ENCODE peak calls at places on chromosomes 13 and 19, in six cellular contexts. M, W, Z, K, G and E are unnamed samples.

GRCh38 chr19:51317968-51318367 is 6.5 kb downstream of the IGLON5 start:
- DNase-seq in Z (no peak), M (no peak), W (no peak), G (no peak), K (no peak), E (no peak)

GRCh38 chr13:52085416-52085815 is 43.5 kb downstream of the NEK5 start:
- DNase-seq in G (no peak), W (no peak), Z (no peak), M (no peak), K (no peak), E (no peak)

GRCh38 chr19:46714523-46715106 is 2.3 kb downstream of the PRKD2 start:
- DNase-seq in Z (peak; percentile 30), K (peak; percentile 75), M (no peak), G (no peak), W (no peak), E (no peak)

GRCh38 chr13:112812306-112813034 is 122.6 kb downstream of the ATP11A start:
- DNase-seq in G (no peak), W (no peak), Z (no peak), K (no peak), M (no peak), E (no peak)

GRCh38 chr19:50387176-50387867 is 3.2 kb downstream of the POLD1 start:
- DNase-seq in K (no peak), W (no peak), M (no peak), Z (no peak), G (no peak), E (no peak)

GRCh38 chr19:5286465-5287029 is 54.1 kb downstream of the PTPRS start:
- DNase-seq in G (no peak), W (no peak), Z (no peak), M (no peak), K (no peak), E (no peak)

GRCh38 chr19:49912965-49913685 is 15.9 kb upstream of the ATF5 start:
- DNase-seq in W (no peak), K (no peak), M (no peak), Z (no peak), G (no peak), E (no peak)

GRCh38 chr19:33350538-33351309 is 22.8 kb upstream of the CEBPG start:
- DNase-seq in M (no peak), Z (no peak), K (no peak), G (no peak), W (no peak), E (no peak)

GRCh38 chr13:96090240-96091101 is 564 bp downstream of the HS6ST3 start:
- DNase-seq in W (no peak), M (no peak), G (no peak), K (no peak), Z (no peak), E (peak; percentile 77)

GRCh38 chr13:98797456-98797855 is 45.0 kb upstream of the SLC15A1 start:
- DNase-seq in W (no peak), M (no peak), G (no peak), Z (no peak), K (no peak), E (no peak)

GRCh38 chr13:47000166-47000565 is 103.3 kb upstream of the HTR2A start:
- DNase-seq in G (no peak), W (no peak), Z (no peak), M (no peak), K (no peak), E (no peak)

GRCh38 chr13:113951246-113951999 is 22.5 kb downstream of the C13orf46 start:
- DNase-seq in K (peak; percentile 31), G (no peak), M (peak; percentile 83), Z (peak; percentile 63), W (peak; percentile 88), E (peak; percentile 85)

GRCh38 chr19:39498262-39499081 is at the start of gene DLL3:
- DNase-seq in G (no peak), W (no peak), M (no peak), K (no peak), Z (no peak), E (peak; percentile 57)

GRCh38 chr13:107799001-107799400 is 416.3 kb downstream of the LIG4 start:
- DNase-seq in G (no peak), W (no peak), K (no peak), M (no peak), Z (no peak), E (no peak)

GRCh38 chr13:97030705-97031452 is 36.6 kb upstream of the OXGR1 start:
- DNase-seq in K (no peak), W (no peak), Z (peak; percentile 7), M (no peak), G (no peak), E (no peak)

GRCh38 chr19:55209430-55210119 is at the start of gene PTPRH:
- DNase-seq in W (no peak), K (no peak), M (no peak), G (no peak), Z (no peak), E (no peak)

GRCh38 chr13:72820156-72820897 is 38.4 kb downstream of the PIBF1 start:
- DNase-seq in M (no peak), K (no peak), W (no peak), Z (no peak), G (no peak), E (no peak)

GRCh38 chr13:94431569-94431968 is 47.9 kb downstream of the DCT start:
- DNase-seq in Z (no peak), W (no peak), G (no peak), M (no peak), K (no peak), E (no peak)

GRCh38 chr19:32767951-32768679 is 48.5 kb downstream of the TDRD12 start:
- DNase-seq in M (no peak), G (no peak), W (no peak), Z (no peak), K (no peak), E (no peak)

GRCh38 chr13:30388401-30389283 is 33.7 kb upstream of the UBE2L5 start:
- DNase-seq in M (no peak), Z (no peak), K (no peak), G (no peak), W (no peak), E (no peak)

GRCh38 chr19:51647318-51647717 is 693 bp upstream of the SIGLEC14 start:
- DNase-seq in G (no peak), W (no peak), K (no peak), M (no peak), Z (no peak), E (no peak)

GRCh38 chr13:44516771-44517170 is 59.4 kb downstream of the TSC22D1 start:
- DNase-seq in G (no peak), W (no peak), M (no peak), Z (no peak), K (no peak), E (no peak)

GRCh38 chr13:44920013-44920412 is 69.3 kb downstream of the NUFIP1 start:
- DNase-seq in Z (no peak), W (no peak), K (no peak), M (no peak), G (peak; percentile 80), E (no peak)

GRCh38 chr13:25371158-25371557 is 616 bp upstream of the ATP8A2 start:
- DNase-seq in G (no peak), W (no peak), K (no peak), M (no peak), Z (no peak), E (no peak)

GRCh38 chr19:5326986-5327623 is 13.5 kb downstream of the PTPRS start:
- DNase-seq in M (no peak), W (no peak), Z (no peak), G (no peak), K (no peak), E (no peak)

GRCh38 chr19:19423322-19423721 is 17.8 kb downstream of the GATAD2A start:
- DNase-seq in G (no peak), W (no peak), Z (no peak), K (no peak), M (no peak), E (no peak)
- H3K4me1 ChIP-seq in G (peaks cover 61% of the 10 kb centered on the region), W (peaks cover 14% of the 10 kb centered on the region), Z (no peaks in the 10 kb centered on the region), K (peaks cover 63% of the 10 kb centered on the region), M (peaks cover 39% of the 10 kb centered on the region), E (no peaks in the 10 kb centered on the region)

DNA sequence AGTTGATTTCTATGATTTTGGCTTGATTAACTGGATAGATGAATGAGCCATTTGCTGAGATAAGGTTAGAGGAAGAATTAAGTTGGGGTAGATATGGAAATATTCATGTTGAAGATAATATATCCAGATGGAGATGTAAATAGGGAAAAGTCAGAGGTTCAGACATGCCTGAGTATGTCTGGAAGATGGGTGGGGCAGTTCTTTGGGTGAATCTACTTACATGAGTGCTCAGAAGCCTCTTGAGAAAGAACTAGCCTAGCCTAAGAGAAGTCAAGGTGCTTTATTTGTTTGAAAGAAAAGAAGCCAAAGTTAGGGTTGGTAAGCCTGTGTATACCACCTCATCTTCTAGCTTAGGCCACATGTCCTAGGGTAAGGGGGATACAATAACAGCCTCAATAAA is 133.6 kb downstream of the NDFIP2 start:
- DNase-seq in G (no peak), Z (no peak), W (no peak), M (no peak), K (no peak), E (no peak)
- H3K4me1 ChIP-seq in G (no peaks in the 10 kb centered on the region), Z (no peaks in the 10 kb centered on the region), W (no peaks in the 10 kb centered on the region), M (no peaks in the 10 kb centered on the region), K (no peaks in the 10 kb centered on the region), E (no peaks in the 10 kb centered on the region)

DNA sequence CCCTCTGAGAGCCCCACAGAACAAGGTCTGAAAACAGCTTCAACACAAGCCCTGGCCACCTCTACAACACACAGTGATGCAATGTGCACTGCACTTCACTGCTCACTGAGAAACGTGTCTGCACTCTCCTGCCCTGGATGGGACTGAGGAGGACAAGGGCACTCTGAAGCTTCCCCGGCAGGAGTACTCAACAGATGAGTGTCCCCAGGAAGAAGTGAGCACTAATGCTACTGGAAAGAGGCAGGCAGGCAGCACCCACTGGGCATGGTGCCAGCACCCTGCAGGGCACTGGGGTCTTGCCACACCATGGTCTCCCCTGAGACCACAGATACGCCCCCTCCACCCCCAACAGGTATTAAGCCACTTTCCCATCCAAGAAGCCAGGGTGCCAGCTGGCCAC is 17.7 kb upstream of the SLC35E1 start:
- DNase-seq in G (no peak), Z (no peak), K (no peak), W (peak; percentile 43), M (no peak), E (no peak)
- H3K4me1 ChIP-seq in G (peaks cover 84% of the 10 kb centered on the region), Z (peaks cover 12% of the 10 kb centered on the region), K (peaks cover 79% of the 10 kb centered on the region), W (peaks cover 63% of the 10 kb centered on the region), M (peaks cover 76% of the 10 kb centered on the region), E (peaks cover 40% of the 10 kb centered on the region)

DNA sequence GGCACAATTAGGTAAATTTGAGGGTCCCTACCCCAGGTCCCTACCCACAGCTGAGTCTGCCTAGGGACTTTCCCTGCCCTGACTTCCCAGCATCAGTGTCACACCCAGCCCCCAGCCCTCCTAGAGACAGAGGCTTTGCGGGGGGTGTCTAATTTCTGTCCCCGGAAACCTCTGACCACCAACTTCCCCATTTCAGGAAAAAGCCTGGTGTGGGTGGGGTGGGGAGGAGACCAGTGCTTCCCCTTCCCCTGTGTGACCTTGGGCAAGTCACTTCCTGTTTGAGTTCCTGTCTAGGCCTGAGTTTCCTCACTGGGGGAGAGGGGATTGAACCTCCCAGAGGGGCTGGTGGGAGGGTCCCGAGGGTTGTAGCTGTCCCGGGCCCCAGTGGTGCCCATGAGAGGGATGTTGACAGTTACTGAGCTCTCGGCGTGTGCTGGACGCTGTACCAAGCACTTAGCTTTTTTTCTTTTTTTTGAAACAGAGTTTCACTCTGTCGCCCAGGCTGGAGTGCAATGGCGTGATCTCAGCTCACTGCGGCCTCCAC is 7.9 kb downstream of the VASP start:
- DNase-seq in K (peak; percentile 41), Z (no peak), G (no peak), W (peak; percentile 80), M (peak; percentile 65), E (no peak)
- H3K4me1 ChIP-seq in K (peaks cover 53% of the 10 kb centered on the region), Z (no peaks in the 10 kb centered on the region), G (peaks cover 54% of the 10 kb centered on the region), W (peaks cover 15% of the 10 kb centered on the region), M (peaks cover 41% of the 10 kb centered on the region), E (no peaks in the 10 kb centered on the region)